ENCODE peak calls at places on chromosome 19, in nine cellular contexts. W is ovary, E is tibial nerve, O is upper lobe of left lung, Y is H1, J is esophagus muscularis mucosa, B is transverse colon, K is sigmoid colon, C is A549. Q is an unnamed sample.
A peak's percentile ranks its signal among the peaks of the same experiment; 100 is the strongest.

GRCh38 chr19:39448271-39448670 is 2.9 kb downstream of the SUPT5H start:
- DNase-seq in W (no peak), E (no peak), O (no peak), Y (no peak), J (no peak), B (no peak), K (no peak), C (no peak), Q (no peak)

GRCh38 chr19:38952395-38953165 is 21.8 kb downstream of the MRPS12 start:
- DNase-seq in W (no peak), E (no peak), O (no peak), Y (no peak), J (no peak), B (peak; percentile 26), K (no peak), C (peak; percentile 81), Q (no peak)

GRCh38 chr19:13033244-13033643 is 38.0 kb downstream of the NFIX start:
- DNase-seq in W (no peak), E (no peak), O (no peak), Y (no peak), J (no peak), B (no peak), K (no peak), C (no peak), Q (no peak)

GRCh38 chr19:10045371-10045770 is 32.1 kb downstream of the RDH8 start:
- DNase-seq in W (no peak), E (no peak), O (no peak), Y (no peak), J (no peak), B (no peak), K (no peak), C (no peak), Q (no peak)

GRCh38 chr19:2866495-2867024 is 575 bp upstream of the ZNF556 start:
- DNase-seq in W (no peak), E (no peak), O (no peak), Y (no peak), J (no peak), B (no peak), K (no peak), C (no peak), Q (no peak)

GRCh38 chr19:38028913-38029565 is 122.0 kb downstream of the SIPA1L3 start:
- DNase-seq in W (no peak), E (no peak), O (no peak), Y (no peak), J (no peak), B (no peak), K (no peak), C (no peak), Q (no peak)

GRCh38 chr19:27734496-27735220 is 1478.3 kb downstream of the UQCRFS1 start:
- DNase-seq in W (no peak), E (no peak), O (no peak), Y (no peak), J (no peak), B (no peak), K (no peak), C (no peak), Q (no peak)

GRCh38 chr19:35911790-35912189 is 3.7 kb upstream of the TYROBP start:
- DNase-seq in W (no peak), E (no peak), O (peak; percentile 76), Y (no peak), J (no peak), B (no peak), K (no peak), C (no peak), Q (no peak)

GRCh38 chr19:34393629-34394028 is 10.6 kb upstream of the PDCD2L start:
- DNase-seq in W (no peak), E (no peak), O (no peak), Y (no peak), J (no peak), B (no peak), K (no peak), C (no peak), Q (no peak)

GRCh38 chr19:38683393-38684077 is 36.1 kb downstream of the ACTN4 start:
- DNase-seq in W (peak; percentile 78), E (no peak), O (peak; percentile 95), Y (peak; percentile 85), J (no peak), B (peak; percentile 89), K (peak; percentile 80), C (peak; percentile 100), Q (peak; percentile 90)

GRCh38 chr19:41958367-41959055 is 610 bp downstream of the RABAC1 start:
- DNase-seq in W (peak; percentile 79), E (peak; percentile 73), O (peak; percentile 96), Y (peak; percentile 17), J (no peak), B (peak; percentile 96), K (peak; percentile 90), C (peak; percentile 97), Q (peak; percentile 92)

GRCh38 chr19:41957161-41957837 is 1.8 kb downstream of the RABAC1 start:
- DNase-seq in W (no peak), E (no peak), O (no peak), Y (no peak), J (no peak), B (peak; percentile 79), K (no peak), C (no peak), Q (no peak)

GRCh38 chr19:41959056-41960053 is at the start of gene RABAC1:
- DNase-seq in W (peak; percentile 86), E (peak; percentile 63), O (peak; percentile 95), Y (peak; percentile 79), J (peak; percentile 94), B (peak; percentile 93), K (peak; percentile 94), C (peak; percentile 100), Q (peak; percentile 93)

GRCh38 chr19:41956621-41957020 is 2.5 kb downstream of the RABAC1 start:
- DNase-seq in W (no peak), E (no peak), O (no peak), Y (no peak), J (no peak), B (peak; percentile 50), K (no peak), C (no peak), Q (no peak)

GRCh38 chr19:41957838-41958366 is 1.2 kb downstream of the RABAC1 start:
- DNase-seq in W (peak; percentile 58), E (no peak), O (peak; percentile 88), Y (peak; percentile 64), J (no peak), B (peak; percentile 86), K (peak; percentile 79), C (peak; percentile 100), Q (no peak)
- TF ChIP-seq EP300 in W (no peak), E (peak; percentile 17), O (no peak), Y (no peak), J (no peak), B (no peak), K (no peak), C (no peak), Q (no peak)

DNA sequence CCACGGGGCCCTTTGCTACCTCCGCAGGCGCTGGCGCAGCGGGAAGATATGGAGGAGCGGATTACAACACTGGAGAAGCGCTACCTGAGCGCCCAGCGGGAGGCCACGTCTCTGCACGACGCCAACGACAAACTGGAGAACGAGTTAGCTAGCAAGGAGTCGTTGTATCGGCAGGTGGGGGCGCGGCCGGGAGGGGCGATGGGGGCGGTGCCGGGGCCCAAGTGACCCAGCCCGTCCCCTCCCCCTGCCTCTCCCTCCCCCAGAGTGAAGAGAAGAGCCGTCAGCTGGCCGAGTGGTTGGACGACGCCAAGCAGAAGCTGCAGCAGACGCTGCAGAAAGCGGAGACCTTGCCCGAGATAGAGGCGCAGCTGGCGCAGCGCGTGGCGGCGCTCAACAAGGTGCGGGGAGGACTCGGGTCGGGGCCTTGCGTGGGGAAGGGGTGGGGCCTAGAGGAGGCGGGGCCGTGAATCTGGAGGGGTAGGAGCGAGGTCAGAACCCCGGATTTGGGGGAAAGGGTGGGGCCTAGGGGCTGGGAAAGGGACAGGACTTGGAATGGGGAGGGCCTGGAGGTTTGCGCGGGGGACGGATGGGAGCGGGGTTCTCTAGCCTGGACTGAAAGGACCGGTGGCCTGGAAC is 13.7 kb downstream of the PPFIA3 start:
- DNase-seq in W (peak; percentile 50), E (no peak), O (no peak), Y (no peak), J (no peak), B (peak; percentile 58), K (no peak), C (no peak), Q (no peak)
- TF ChIP-seq EP300 in W (no peak), E (no peak), O (no peak), Y (no peak), J (no peak), B (no peak), K (no peak), C (no peak), Q (no peak)

GRCh38 chr19:46229442-46229841 is at the start of gene IGFL1:
- DNase-seq in W (no peak), E (no peak), O (no peak), Y (no peak), J (no peak), B (no peak), K (no peak), C (no peak), Q (no peak)

GRCh38 chr19:46232468-46232867 is 2.9 kb downstream of the IGFL1 start:
- DNase-seq in W (no peak), E (no peak), O (no peak), Y (no peak), J (no peak), B (no peak), K (no peak), C (no peak), Q (no peak)

GRCh38 chr19:46232938-46233621 is 3.5 kb downstream of the IGFL1 start:
- DNase-seq in W (no peak), E (no peak), O (no peak), Y (no peak), J (no peak), B (no peak), K (no peak), C (no peak), Q (no peak)

GRCh38 chr19:46226438-46226973 is 3.0 kb upstream of the IGFL1 start:
- DNase-seq in W (no peak), E (no peak), O (no peak), Y (no peak), J (no peak), B (no peak), K (no peak), C (no peak), Q (no peak)

DNA sequence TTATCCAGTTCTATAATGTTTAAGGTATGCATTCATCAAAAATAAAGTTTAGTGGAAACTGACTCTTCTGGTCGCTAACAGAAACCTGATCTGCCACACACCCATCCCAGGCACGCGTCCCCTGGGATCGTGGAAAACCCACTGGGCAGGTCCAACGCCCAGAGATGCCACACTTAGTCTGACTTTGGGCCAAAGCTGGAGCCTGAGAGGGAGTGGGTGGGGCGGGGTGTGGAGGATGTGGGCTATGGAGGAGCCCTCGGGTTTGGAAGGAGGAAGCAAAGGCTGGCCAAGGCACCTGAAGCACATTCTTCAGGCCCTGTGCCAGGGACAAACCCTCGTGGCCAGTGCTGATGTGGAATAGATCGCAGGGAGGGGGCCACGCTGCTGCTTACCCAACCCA is 2.5 kb downstream of the IGFL1 start:
- DNase-seq in W (no peak), E (no peak), O (peak; percentile 59), Y (no peak), J (no peak), B (no peak), K (no peak), C (no peak), Q (no peak)
- TF ChIP-seq EP300 in W (no peak), E (no peak), O (no peak), Y (no peak), J (no peak), B (no peak), K (no peak), C (no peak), Q (no peak)

GRCh38 chr19:19866599-19867248 is 1.0 kb downstream of the ZNF253 start:
- DNase-seq in W (no peak), E (no peak), O (peak; percentile 39), Y (peak; percentile 53), J (no peak), B (peak; percentile 19), K (no peak), C (no peak), Q (no peak)
- TF ChIP-seq EP300 in W (no peak), E (no peak), O (no peak), Y (no peak), J (no peak), B (no peak), K (no peak), C (no peak), Q (no peak)